ENCODE peak calls at places on chromosomes 16 and 17, in ten cellular contexts. M is CMK; A is BE2C; H is lung; K is RPMI7951; R is naive thymus-derived CD8-positive, alpha-beta T cell; D is hypothalamus; Y is NCI-H460; Z is H9; T is fibroblast of villous mesenchyme. E is an unnamed sample.

GRCh38 chr17:915416-916201 is 64.0 kb downstream of the NXN start:
- DNase-seq in Z (no peak), T (no peak), Y (no peak), M (no peak), K (peak), R (no peak), H (no peak), A (no peak), D (no peak), E (no peak)

GRCh38 chr16:49773534-49774486 is 82.1 kb downstream of the ZNF423 start:
- DNase-seq in D (no peak), A (no peak), M (no peak), Y (no peak), K (no peak), R (no peak), Z (no peak), T (no peak), H (no peak), E (no peak)

GRCh38 chr17:54951286-54951685 is 17.2 kb downstream of the COX11 start:
- DNase-seq in A (no peak), H (no peak), T (no peak), K (no peak), Z (no peak), D (no peak), Y (no peak), M (no peak), R (no peak), E (no peak)

GRCh38 chr16:68640972-68641371 is 4.1 kb upstream of the CDH3 start:
- DNase-seq in D (no peak), T (no peak), K (peak), H (no peak), M (no peak), A (no peak), Z (no peak), Y (no peak), R (no peak), E (peak)

GRCh38 chr16:57708168-57708567 is 13.6 kb downstream of the DRC7 start:
- DNase-seq in H (no peak), A (no peak), K (no peak), D (no peak), T (no peak), M (no peak), R (no peak), Y (no peak), Z (no peak), E (no peak)

GRCh38 chr17:65797809-65798208 is 236.4 kb upstream of the AXIN2 start:
- DNase-seq in H (no peak), A (peak), M (no peak), Y (no peak), Z (peak), K (peak), D (no peak), R (no peak), T (peak), E (no peak)

GRCh38 chr17:13561606-13562270 is 40.0 kb downstream of the HS3ST3A1 start:
- DNase-seq in Y (peak), T (no peak), A (no peak), M (no peak), D (no peak), Z (no peak), K (peak), H (no peak), R (no peak), E (peak)

GRCh38 chr17:81135503-81136283 is 29.6 kb upstream of the PVALEF start:
- DNase-seq in D (no peak), R (no peak), K (no peak), A (peak), Y (no peak), H (no peak), M (no peak), T (no peak), Z (no peak), E (peak)

GRCh38 chr16:59259964-59260348 is 525.8 kb upstream of the GOT2 start:
- DNase-seq in M (no peak), Y (no peak), H (no peak), K (no peak), R (no peak), Z (no peak), D (no peak), A (no peak), T (no peak), E (no peak)

GRCh38 chr17:9905902-9906301 is 831 bp upstream of the RCVRN start:
- DNase-seq in Z (peak), D (no peak), A (no peak), K (peak), M (no peak), R (no peak), H (no peak), Y (peak), T (peak), E (peak)

GRCh38 chr17:79026345-79027273 is 2.6 kb downstream of the C1QTNF1 start:
- DNase-seq in R (no peak), Z (no peak), H (no peak), K (peak), D (no peak), T (peak), M (no peak), Y (no peak), A (no peak), E (peak)

GRCh38 chr17:16491703-16492612 is at the start of gene LRRC75A:
- DNase-seq in Y (peak), Z (peak), M (no peak), D (no peak), K (peak), R (peak), H (no peak), A (peak), T (peak), E (peak)

GRCh38 chr17:43698678-43699437 is 37.1 kb upstream of the MEOX1 start:
- DNase-seq in Y (no peak), R (no peak), A (no peak), Z (no peak), M (no peak), D (no peak), K (no peak), T (no peak), H (no peak), E (no peak)

GRCh38 chr17:32772453-32773025 is 104.4 kb downstream of the MYO1D start:
- DNase-seq in T (no peak), D (no peak), K (no peak), M (no peak), H (no peak), Y (no peak), R (no peak), A (no peak), Z (no peak), E (no peak)

GRCh38 chr16:17469011-17469741 is 1.6 kb downstream of the XYLT1 start:
- DNase-seq in K (peak), D (no peak), Z (no peak), R (no peak), Y (no peak), M (no peak), H (no peak), A (no peak), T (peak), E (no peak)

GRCh38 chr17:50731575-50732460 is 12.4 kb downstream of the LUC7L3 start:
- DNase-seq in Z (no peak), T (peak), H (no peak), R (no peak), Y (no peak), D (no peak), M (no peak), A (no peak), K (no peak), E (no peak)

GRCh38 chr17:49146620-49147306 is 14.2 kb downstream of the B4GALNT2 start:
- DNase-seq in K (peak), Z (no peak), Y (peak), H (no peak), M (no peak), D (no peak), T (peak), R (no peak), A (no peak), E (peak)

E was measured in SW480.